ENCODE peak calls at places on chromosomes 11 and 22, in four cellular contexts. T, D, J and X are unnamed samples. For H3K36me3, the result is how much of the 10 kb centered on the place peaks cover.

GRCh38 chr11:10792385-10793068 is 16.2 kb downstream of the EIF4G2 start:
- DNase-seq in T (peak), J (peak), D (peak), X (peak)

GRCh38 chr11:78784321-78785061 is 209.8 kb upstream of the NARS2 start:
- DNase-seq in J (peak), D (no peak), T (no peak), X (no peak)

GRCh38 chr11:77074205-77074604 is 7.4 kb downstream of the CAPN5 start:
- DNase-seq in T (no peak), D (no peak), J (no peak), X (no peak)

GRCh38 chr11:65506770-65507485 is 8.1 kb downstream of the MALAT1 start:
- DNase-seq in D (no peak), J (peak), T (peak), X (peak)

GRCh38 chr11:35246725-35247124 is 107.8 kb downstream of the CD44 start:
- DNase-seq in J (peak), T (no peak), D (no peak), X (no peak)

GRCh38 chr11:69201048-69201365 is 45.3 kb downstream of the SMIM38 start:
- DNase-seq in T (no peak), J (no peak), D (no peak), X (no peak)

GRCh38 chr11:47398551-47398950 is 9.8 kb upstream of the SLC39A13 start:
- DNase-seq in D (no peak), T (no peak), J (no peak), X (no peak)

GRCh38 chr11:134032501-134033091 is 36.3 kb upstream of the JAM3 start:
- DNase-seq in J (no peak), D (peak), T (no peak), X (no peak)

GRCh38 chr11:102799656-102800339 is 1.8 kb upstream of the MMP1 start:
- DNase-seq in D (no peak), J (peak), T (no peak), X (no peak)

GRCh38 chr22:18091916-18092526 is 14.2 kb downstream of the PEX26 start:
- DNase-seq in T (no peak), J (peak), D (peak), X (peak)

GRCh38 chr11:119195680-119196079 is 10.4 kb downstream of the NHERF4 start:
- DNase-seq in T (peak), J (peak), D (no peak), X (peak)

GRCh38 chr22:17098379-17098819 is 13.6 kb downstream of the IL17RA start:
- DNase-seq in J (no peak), T (no peak), D (no peak), X (peak)

GRCh38 chr11:11400635-11401232 is 47.7 kb upstream of the CSNK2A3 start:
- DNase-seq in D (no peak), T (peak), J (no peak), X (no peak)

DNA sequence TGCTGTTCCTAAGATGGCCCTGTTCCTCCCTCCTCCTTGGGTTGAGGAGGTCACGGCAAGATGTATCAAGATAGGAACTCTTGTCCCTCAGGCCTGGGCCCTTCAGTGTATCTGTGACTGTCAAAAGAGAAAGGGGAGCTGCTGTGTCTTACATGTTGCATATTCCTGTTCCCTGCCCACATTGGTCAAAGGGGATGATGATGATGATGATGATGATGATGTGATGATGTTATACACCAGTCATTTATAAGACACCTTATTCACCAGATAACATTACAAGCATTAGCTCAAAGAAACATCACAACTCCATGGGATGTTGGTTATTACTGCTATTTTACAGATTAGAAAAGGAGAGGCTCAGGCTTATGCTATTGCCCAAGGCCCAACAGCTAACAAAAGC is 13.7 kb downstream of the FXYD6 start:
- DNase-seq in D (no peak), J (no peak), T (no peak), X (no peak)
- H3K36me3 ChIP-seq in D (under half), J (under half), T (under half), X (under half)

GRCh38 chr22:45007247-45007945 is 2.4 kb downstream of the PHF21B start:
- DNase-seq in D (peak), T (peak), J (peak), X (peak)

GRCh38 chr22:45006101-45006872 is 3.5 kb downstream of the PHF21B start:
- DNase-seq in T (no peak), J (no peak), D (peak), X (peak)

GRCh38 chr22:45007946-45008852 is 1.6 kb downstream of the PHF21B start:
- DNase-seq in D (peak), J (no peak), T (peak), X (peak)

GRCh38 chr22:45008853-45009751 is 703 bp downstream of the PHF21B start:
- DNase-seq in T (no peak), J (no peak), D (peak), X (peak)

DNA sequence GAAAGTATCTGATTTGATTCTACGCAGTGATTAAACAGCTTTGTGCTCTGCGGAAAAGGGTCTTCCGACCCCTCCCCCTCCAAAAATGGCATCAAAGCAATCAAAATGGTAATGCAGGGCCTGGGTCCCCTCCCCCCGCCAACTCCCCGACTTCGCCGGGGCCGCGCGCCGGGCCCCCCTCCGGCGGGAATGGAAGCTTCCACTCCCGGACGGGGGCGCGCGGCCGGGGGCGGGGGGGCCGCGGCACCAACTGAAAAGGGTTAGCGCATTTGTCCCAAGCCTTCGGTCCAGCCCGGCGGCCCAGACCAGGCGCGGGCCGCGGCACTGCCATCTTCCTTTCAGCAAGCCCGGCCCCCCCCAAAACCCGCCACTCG is 2.9 kb downstream of the PHF21B start:
- DNase-seq in J (no peak), D (peak), T (peak), X (peak)
- H3K4me3 ChIP-seq in J (no peak), D (peak), T (peak), X (peak)

GRCh38 chr11:61349189-61349751 is 12.4 kb downstream of the CYB561A3 start:
- DNase-seq in D (no peak), J (no peak), T (no peak), X (peak)
- TF ChIP-seq POLR2A in D (no peak), J (no peak), T (no peak), X (peak)

GRCh38 chr11:66665369-66665768 is 12.3 kb downstream of the RBM4B start:
- DNase-seq in D (no peak), J (no peak), T (no peak), X (no peak)

GRCh38 chr11:66676279-66676919 is 1.3 kb downstream of the RBM4B start:
- DNase-seq in T (no peak), J (no peak), D (no peak), X (no peak)

GRCh38 chr11:66674964-66675602 is 2.6 kb downstream of the RBM4B start:
- DNase-seq in T (no peak), D (no peak), J (no peak), X (no peak)

GRCh38 chr11:66668653-66669430 is 8.8 kb downstream of the RBM4B start:
- DNase-seq in D (no peak), J (no peak), T (no peak), X (no peak)

DNA sequence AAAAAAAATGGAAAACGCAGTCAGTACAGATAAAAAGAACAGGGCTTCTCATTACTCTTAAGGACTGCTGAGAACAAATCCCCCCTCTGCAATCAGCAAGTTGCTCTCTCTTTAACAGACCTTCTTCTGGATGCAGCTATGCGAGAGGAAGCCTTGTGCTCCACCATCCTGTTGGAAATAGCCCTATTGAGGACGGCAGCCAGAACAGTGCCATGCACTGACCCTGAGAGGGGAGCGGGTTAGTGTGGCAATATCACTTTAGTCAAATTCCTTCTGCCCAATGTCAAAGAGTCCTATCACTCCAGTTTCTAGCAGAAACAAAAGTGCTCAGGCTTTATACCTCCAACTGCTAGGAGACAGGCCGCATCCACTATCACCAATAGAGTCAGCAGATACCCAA is 6.9 kb downstream of the RBM4B start:
- DNase-seq in J (no peak), D (no peak), T (no peak), X (peak)
- H3K36me3 ChIP-seq in J (under half), D (under half), T (under half), X (under half)

DNA sequence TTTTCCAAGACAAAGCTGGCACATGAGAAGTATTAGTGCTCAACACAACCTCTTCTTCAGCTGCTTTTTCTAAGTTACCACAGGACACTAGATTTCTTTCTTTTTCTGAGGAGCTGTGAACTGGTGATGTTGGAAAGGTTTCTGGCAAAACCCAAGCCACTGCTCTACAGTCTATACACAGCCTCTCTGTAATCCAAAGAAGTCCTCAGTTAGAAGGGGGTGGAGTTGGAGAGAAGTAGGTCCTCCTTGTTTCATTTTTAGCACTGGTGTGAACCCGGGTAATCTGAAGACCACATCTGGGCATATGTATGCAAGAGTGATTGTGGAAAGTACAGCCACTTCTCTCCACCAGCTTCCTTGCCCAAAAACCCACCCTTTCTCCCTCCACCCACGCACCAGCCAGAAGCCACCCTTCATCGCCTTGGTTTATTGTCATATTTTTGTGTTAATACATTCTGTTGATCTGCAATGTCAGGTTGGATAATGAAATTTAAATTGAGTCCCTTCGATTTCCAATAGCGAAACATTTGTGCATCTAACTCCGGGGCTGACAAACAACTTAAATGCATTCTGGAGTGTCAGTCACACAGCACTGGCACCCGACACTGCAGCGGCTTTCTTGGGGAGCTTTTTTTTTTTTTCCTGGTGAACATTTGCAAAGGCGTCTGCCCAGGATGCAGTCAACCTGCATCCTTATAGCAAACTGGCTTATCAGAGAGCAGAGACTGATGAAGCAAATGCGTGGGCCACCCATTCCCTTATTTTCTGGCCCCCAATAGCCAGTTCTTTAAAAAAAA is 1168.0 kb downstream of the LRRC4C start:
- DNase-seq in J (no peak), D (no peak), T (no peak), X (no peak)
- H3K4me3 ChIP-seq in J (no peak), D (no peak), T (no peak), X (no peak)

GRCh38 chr11:726278-726915 is 20.4 kb downstream of the EPS8L2 start:
- DNase-seq in J (peak), D (peak), T (peak), X (peak)
- TF ChIP-seq POLR2A in J (no peak), D (no peak), T (no peak), X (no peak)

GRCh38 chr22:43172191-43172590 is 14.7 kb downstream of the TTLL12 start:
- DNase-seq in J (no peak), T (no peak), D (no peak), X (peak)

GRCh38 chr22:43171019-43171491 is 15.9 kb downstream of the TTLL12 start:
- DNase-seq in T (no peak), D (no peak), J (no peak), X (no peak)

GRCh38 chr22:43170131-43170480 is 16.8 kb downstream of the TTLL12 start:
- DNase-seq in J (no peak), T (no peak), D (no peak), X (no peak)

GRCh38 chr22:43173566-43173965 is 13.4 kb downstream of the TTLL12 start:
- DNase-seq in J (no peak), D (no peak), T (no peak), X (no peak)

DNA sequence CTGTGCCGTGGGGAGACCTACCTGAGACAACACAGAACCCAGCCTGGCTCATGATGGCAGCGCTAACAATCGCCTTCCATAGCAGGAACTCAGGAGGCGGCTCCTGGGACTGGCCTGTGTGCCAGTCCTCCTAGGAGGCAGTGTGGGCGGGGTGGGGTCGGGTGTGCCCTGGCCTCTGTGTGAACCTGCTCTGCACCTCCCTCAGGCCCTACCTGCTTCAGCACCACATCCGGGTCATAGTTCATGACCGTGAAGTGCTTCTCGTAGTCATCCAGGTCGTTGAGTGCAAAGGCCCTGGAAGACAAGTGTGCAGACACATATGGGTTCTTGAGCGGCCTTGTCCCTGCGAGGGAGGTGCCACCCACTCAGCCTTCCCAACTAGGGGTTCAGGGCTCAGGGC is 15.3 kb downstream of the TTLL12 start:
- DNase-seq in J (no peak), D (no peak), T (no peak), X (no peak)
- H3K36me3 ChIP-seq in J (under half), D (under half), T (half or more), X (half or more)